ENCODE peak calls at places on chromosomes 5 and 9, in nine cellular contexts. One of them, this sample, is unnamed.

GRCh38 chr9:108039012-108039411 is 549.4 kb upstream of the KLF4 start:
- DNase-seq in IMR-90: no peak
- DNase-seq in foreskin fibroblast: no peak
- DNase-seq in heart left ventricle: no peak
- DNase-seq in immature natural killer cell: no peak
- DNase-seq in HTR-8/SVneo: no peak
- DNase-seq in mucosa of descending colon: no peak
- DNase-seq in OCI-M1: no peak
- DNase-seq in spleen: no peak
- DNase-seq in this sample: no peak

GRCh38 chr5:137215261-137215660 is 283.9 kb downstream of the SPOCK1 start:
- DNase-seq in heart left ventricle: no peak
- DNase-seq in immature natural killer cell: no peak
- DNase-seq in IMR-90: no peak
- DNase-seq in foreskin fibroblast: no peak
- DNase-seq in mucosa of descending colon: no peak
- DNase-seq in spleen: no peak
- DNase-seq in OCI-M1: no peak
- DNase-seq in HTR-8/SVneo: no peak
- DNase-seq in this sample: no peak

GRCh38 chr5:136677219-136677618 is 311.9 kb upstream of the TRPC7 start:
- DNase-seq in HTR-8/SVneo: no peak
- DNase-seq in IMR-90: peak; percentile 41
- DNase-seq in foreskin fibroblast: peak; percentile 62
- DNase-seq in spleen: no peak
- DNase-seq in OCI-M1: no peak
- DNase-seq in immature natural killer cell: no peak
- DNase-seq in heart left ventricle: no peak
- DNase-seq in mucosa of descending colon: no peak
- DNase-seq in this sample: no peak

GRCh38 chr5:56567278-56567677 is 248.1 kb upstream of the MAP3K1 start:
- DNase-seq in foreskin fibroblast: no peak
- DNase-seq in heart left ventricle: no peak
- DNase-seq in immature natural killer cell: no peak
- DNase-seq in mucosa of descending colon: no peak
- DNase-seq in HTR-8/SVneo: no peak
- DNase-seq in OCI-M1: no peak
- DNase-seq in IMR-90: no peak
- DNase-seq in spleen: no peak
- DNase-seq in this sample: no peak

GRCh38 chr9:89154218-89154617 is 24.4 kb downstream of the SHC3 start:
- DNase-seq in OCI-M1: no peak
- DNase-seq in immature natural killer cell: no peak
- DNase-seq in heart left ventricle: no peak
- DNase-seq in IMR-90: no peak
- DNase-seq in mucosa of descending colon: no peak
- DNase-seq in foreskin fibroblast: peak; percentile 14
- DNase-seq in spleen: no peak
- DNase-seq in HTR-8/SVneo: no peak
- DNase-seq in this sample: no peak

GRCh38 chr9:136793063-136793946 is 2.2 kb downstream of the TMEM141 start:
- DNase-seq in OCI-M1: peak; percentile 27
- DNase-seq in foreskin fibroblast: no peak
- DNase-seq in immature natural killer cell: no peak
- DNase-seq in mucosa of descending colon: peak; percentile 71
- DNase-seq in spleen: no peak
- DNase-seq in heart left ventricle: no peak
- DNase-seq in IMR-90: no peak
- DNase-seq in HTR-8/SVneo: no peak
- DNase-seq in this sample: peak; percentile 64

GRCh38 chr9:108017671-108018070 is 528.1 kb upstream of the KLF4 start:
- DNase-seq in foreskin fibroblast: no peak
- DNase-seq in mucosa of descending colon: no peak
- DNase-seq in HTR-8/SVneo: no peak
- DNase-seq in heart left ventricle: no peak
- DNase-seq in spleen: no peak
- DNase-seq in IMR-90: no peak
- DNase-seq in immature natural killer cell: no peak
- DNase-seq in OCI-M1: no peak
- DNase-seq in this sample: no peak

GRCh38 chr5:15326471-15326870 is 173.5 kb upstream of the FBXL7 start:
- DNase-seq in IMR-90: no peak
- DNase-seq in mucosa of descending colon: no peak
- DNase-seq in OCI-M1: no peak
- DNase-seq in immature natural killer cell: no peak
- DNase-seq in spleen: no peak
- DNase-seq in heart left ventricle: no peak
- DNase-seq in HTR-8/SVneo: no peak
- DNase-seq in foreskin fibroblast: no peak
- DNase-seq in this sample: no peak

GRCh38 chr5:113031132-113031531 is 54.5 kb downstream of the DCP2 start:
- DNase-seq in OCI-M1: no peak
- DNase-seq in HTR-8/SVneo: no peak
- DNase-seq in heart left ventricle: no peak
- DNase-seq in spleen: no peak
- DNase-seq in foreskin fibroblast: no peak
- DNase-seq in mucosa of descending colon: no peak
- DNase-seq in IMR-90: no peak
- DNase-seq in immature natural killer cell: no peak
- DNase-seq in this sample: no peak

GRCh38 chr5:137822158-137822764 is 45.4 kb upstream of the MYOT start:
- DNase-seq in immature natural killer cell: no peak
- DNase-seq in IMR-90: peak; percentile 18
- DNase-seq in foreskin fibroblast: peak; percentile 49
- DNase-seq in heart left ventricle: no peak
- DNase-seq in spleen: no peak
- DNase-seq in OCI-M1: peak; percentile 83
- DNase-seq in mucosa of descending colon: peak; percentile 68
- DNase-seq in HTR-8/SVneo: peak; percentile 55
- DNase-seq in this sample: peak; percentile 31